ENCODE peak calls at places on chromosomes 5 and 9, in five cellular contexts. One of them, this sample, is unnamed.

GRCh38 chr5:3310551-3311340 is 284.9 kb upstream of the IRX1 start:
- DNase-seq in PC-9: peak
- DNase-seq in stomach: no peak
- DNase-seq in fibroblast of pulmonary artery: peak
- DNase-seq in transverse colon: no peak
- DNase-seq in this sample: peak

GRCh38 chr9:127049044-127049443 is 73.4 kb downstream of the ANGPTL2 start:
- DNase-seq in stomach: peak
- DNase-seq in PC-9: peak
- DNase-seq in fibroblast of pulmonary artery: peak
- DNase-seq in transverse colon: peak
- DNase-seq in this sample: peak

GRCh38 chr5:141564216-141564692 is 54.5 kb downstream of the DIAPH1 start:
- DNase-seq in fibroblast of pulmonary artery: peak
- DNase-seq in PC-9: peak
- DNase-seq in transverse colon: peak
- DNase-seq in stomach: peak
- DNase-seq in this sample: peak

GRCh38 chr9:4596165-4596922 is 65.8 kb upstream of the PLPP6 start:
- DNase-seq in PC-9: no peak
- DNase-seq in stomach: no peak
- DNase-seq in transverse colon: peak
- DNase-seq in fibroblast of pulmonary artery: no peak
- DNase-seq in this sample: peak

GRCh38 chr9:16458696-16459420 is 411.6 kb downstream of the BNC2 start:
- DNase-seq in fibroblast of pulmonary artery: peak
- DNase-seq in PC-9: no peak
- DNase-seq in stomach: no peak
- DNase-seq in transverse colon: no peak
- DNase-seq in this sample: peak

GRCh38 chr9:79719989-79720388 is 148.2 kb downstream of the TLE4 start:
- DNase-seq in PC-9: no peak
- DNase-seq in transverse colon: no peak
- DNase-seq in stomach: no peak
- DNase-seq in fibroblast of pulmonary artery: no peak
- DNase-seq in this sample: no peak

GRCh38 chr5:132417010-132417439 is 47.5 kb downstream of the SLC22A5 start:
- DNase-seq in transverse colon: no peak
- DNase-seq in PC-9: peak
- DNase-seq in stomach: no peak
- DNase-seq in fibroblast of pulmonary artery: no peak
- DNase-seq in this sample: peak

GRCh38 chr5:177071671-177072385 is 14.9 kb upstream of the FGFR4 start:
- DNase-seq in stomach: peak
- DNase-seq in PC-9: peak
- DNase-seq in transverse colon: peak
- DNase-seq in fibroblast of pulmonary artery: peak
- DNase-seq in this sample: peak

GRCh38 chr9:15306068-15306756 is 804 bp downstream of the TTC39B start:
- DNase-seq in PC-9: peak
- DNase-seq in fibroblast of pulmonary artery: peak
- DNase-seq in transverse colon: peak
- DNase-seq in stomach: peak
- DNase-seq in this sample: peak

DNA sequence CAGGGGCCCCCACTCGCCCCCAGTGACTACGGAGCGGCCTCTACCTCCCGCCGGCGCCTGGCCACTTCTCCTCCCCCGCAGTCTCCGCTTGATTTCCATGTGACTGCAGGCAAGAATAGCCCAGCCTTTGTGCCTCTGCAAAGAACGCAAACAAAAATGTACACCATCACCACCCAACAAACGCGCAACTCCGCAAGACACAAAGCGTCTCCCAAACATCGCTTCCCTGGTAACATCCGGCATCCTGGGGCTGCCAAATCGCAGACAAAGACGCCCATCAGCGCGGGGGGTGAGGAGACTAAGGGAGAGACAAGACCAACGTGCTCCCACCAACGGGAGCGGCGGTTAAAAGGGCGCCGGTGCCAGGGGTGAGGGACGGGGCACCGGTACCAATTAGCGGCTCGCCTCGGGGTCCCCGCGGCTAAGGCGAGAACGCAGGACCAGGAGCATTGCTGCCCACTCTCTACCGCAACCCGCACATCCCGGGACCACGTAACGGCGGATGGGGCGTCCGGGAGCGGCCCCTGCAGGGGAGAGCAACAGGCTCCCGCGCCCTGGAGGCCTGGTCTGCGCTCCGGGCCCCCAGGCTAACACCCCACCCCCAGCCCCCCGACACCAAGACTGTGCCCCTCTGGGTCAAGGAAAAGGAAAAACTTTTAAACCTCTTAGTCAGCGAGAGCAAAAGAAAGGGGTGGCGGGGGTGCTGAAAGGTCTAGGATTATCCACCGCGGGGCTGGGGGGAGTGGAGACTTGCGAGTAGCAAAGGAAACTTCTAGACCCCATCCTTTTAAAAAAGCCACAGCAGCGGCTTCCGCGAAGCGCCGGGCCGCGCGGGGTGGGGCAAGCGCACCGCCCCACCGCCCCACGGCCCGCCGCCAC is 885 bp downstream of the MPDZ start:
- DNase-seq in PC-9: no peak
- DNase-seq in stomach: peak
- DNase-seq in transverse colon: peak
- DNase-seq in fibroblast of pulmonary artery: peak
- DNase-seq in this sample: peak
- H3K4me3 ChIP-seq in PC-9: peak
- H3K4me3 ChIP-seq in stomach: peak
- H3K4me3 ChIP-seq in transverse colon: peak
- H3K4me3 ChIP-seq in fibroblast of pulmonary artery: peak
- H3K4me3 ChIP-seq in this sample: peak

GRCh38 chr5:74070766-74071165 is 444.8 kb downstream of the ARHGEF28 start:
- DNase-seq in stomach: no peak
- DNase-seq in PC-9: no peak
- DNase-seq in transverse colon: no peak
- DNase-seq in fibroblast of pulmonary artery: peak
- DNase-seq in this sample: no peak

GRCh38 chr5:74073257-74073656 is 447.3 kb downstream of the ARHGEF28 start:
- DNase-seq in fibroblast of pulmonary artery: peak
- DNase-seq in PC-9: no peak
- DNase-seq in transverse colon: no peak
- DNase-seq in stomach: no peak
- DNase-seq in this sample: peak

GRCh38 chr5:74074111-74074510 is 448.1 kb downstream of the ARHGEF28 start:
- DNase-seq in transverse colon: no peak
- DNase-seq in PC-9: no peak
- DNase-seq in fibroblast of pulmonary artery: no peak
- DNase-seq in stomach: no peak
- DNase-seq in this sample: no peak

GRCh38 chr5:74075496-74075895 is 449.5 kb downstream of the ARHGEF28 start:
- DNase-seq in transverse colon: no peak
- DNase-seq in stomach: no peak
- DNase-seq in PC-9: no peak
- DNase-seq in fibroblast of pulmonary artery: no peak
- DNase-seq in this sample: no peak

GRCh38 chr5:74072646-74073045 is 446.6 kb downstream of the ARHGEF28 start:
- DNase-seq in fibroblast of pulmonary artery: peak
- DNase-seq in transverse colon: no peak
- DNase-seq in stomach: no peak
- DNase-seq in PC-9: no peak
- DNase-seq in this sample: peak
- TF ChIP-seq CTCF in fibroblast of pulmonary artery: no peak
- TF ChIP-seq CTCF in transverse colon: no peak
- TF ChIP-seq CTCF in stomach: no peak
- TF ChIP-seq CTCF in PC-9: no peak
- TF ChIP-seq CTCF in this sample: no peak

GRCh38 chr5:102865510-102866314 is 110.6 kb downstream of the PAM start:
- DNase-seq in PC-9: peak
- DNase-seq in fibroblast of pulmonary artery: peak
- DNase-seq in transverse colon: peak
- DNase-seq in stomach: peak
- DNase-seq in this sample: peak
- H3K4me3 ChIP-seq in PC-9: peak
- H3K4me3 ChIP-seq in fibroblast of pulmonary artery: peak
- H3K4me3 ChIP-seq in transverse colon: peak
- H3K4me3 ChIP-seq in stomach: peak
- H3K4me3 ChIP-seq in this sample: peak

GRCh38 chr5:58902765-58903164 is 319.9 kb downstream of the RAB3C start:
- DNase-seq in transverse colon: no peak
- DNase-seq in stomach: no peak
- DNase-seq in fibroblast of pulmonary artery: no peak
- DNase-seq in PC-9: no peak
- DNase-seq in this sample: no peak
- TF ChIP-seq CTCF in transverse colon: no peak
- TF ChIP-seq CTCF in stomach: no peak
- TF ChIP-seq CTCF in fibroblast of pulmonary artery: no peak
- TF ChIP-seq CTCF in PC-9: no peak
- TF ChIP-seq CTCF in this sample: no peak

GRCh38 chr5:138389332-138389731 is 36.8 kb downstream of the KDM3B start:
- DNase-seq in transverse colon: no peak
- DNase-seq in fibroblast of pulmonary artery: peak
- DNase-seq in stomach: no peak
- DNase-seq in PC-9: no peak
- DNase-seq in this sample: no peak
- H3K4me3 ChIP-seq in transverse colon: no peak
- H3K4me3 ChIP-seq in fibroblast of pulmonary artery: no peak
- H3K4me3 ChIP-seq in stomach: no peak
- H3K4me3 ChIP-seq in PC-9: no peak
- H3K4me3 ChIP-seq in this sample: no peak

DNA sequence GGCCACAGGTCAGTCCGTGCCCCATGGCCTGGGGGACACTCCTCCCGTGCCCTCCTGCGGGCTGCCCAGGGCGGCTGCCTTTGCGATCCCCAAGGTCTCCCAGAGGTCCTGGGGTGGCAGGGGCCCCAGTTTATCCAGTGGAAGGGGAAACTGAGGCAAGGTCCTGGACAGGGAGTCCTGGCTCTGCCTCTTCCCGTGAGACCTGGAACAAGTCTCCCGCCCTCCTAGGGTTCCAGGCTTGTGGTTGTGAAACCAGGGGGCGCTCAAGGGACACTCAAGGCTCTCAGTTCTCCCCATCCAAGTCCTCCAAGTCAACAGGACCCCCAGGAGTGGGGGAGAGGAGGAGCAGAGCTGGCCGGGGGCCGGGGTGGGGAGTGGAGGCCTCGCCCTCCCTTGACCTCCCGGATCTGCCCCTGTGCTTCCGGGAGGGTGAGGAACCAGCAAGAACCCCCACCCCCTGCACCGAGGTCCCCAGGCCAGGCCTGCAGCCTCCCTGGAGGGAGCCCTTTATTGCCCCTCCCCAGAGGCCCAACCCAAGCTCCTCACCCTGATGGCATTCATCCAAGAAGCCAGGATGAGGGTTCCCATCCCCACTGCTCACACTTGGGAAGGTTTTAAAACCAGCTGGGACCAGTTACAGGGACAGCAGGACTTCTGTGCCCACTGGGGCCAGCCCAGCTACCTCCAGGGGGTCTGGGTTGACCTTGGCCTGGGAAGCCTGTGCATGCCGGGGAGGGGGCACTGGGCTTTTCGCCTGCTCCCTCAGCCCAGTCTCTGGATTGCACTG is 24.7 kb upstream of the TMEM250 start:
- DNase-seq in stomach: no peak
- DNase-seq in fibroblast of pulmonary artery: peak
- DNase-seq in transverse colon: no peak
- DNase-seq in PC-9: no peak
- DNase-seq in this sample: peak
- TF ChIP-seq CTCF in stomach: no peak
- TF ChIP-seq CTCF in fibroblast of pulmonary artery: peak
- TF ChIP-seq CTCF in transverse colon: no peak
- TF ChIP-seq CTCF in PC-9: peak
- TF ChIP-seq CTCF in this sample: peak

DNA sequence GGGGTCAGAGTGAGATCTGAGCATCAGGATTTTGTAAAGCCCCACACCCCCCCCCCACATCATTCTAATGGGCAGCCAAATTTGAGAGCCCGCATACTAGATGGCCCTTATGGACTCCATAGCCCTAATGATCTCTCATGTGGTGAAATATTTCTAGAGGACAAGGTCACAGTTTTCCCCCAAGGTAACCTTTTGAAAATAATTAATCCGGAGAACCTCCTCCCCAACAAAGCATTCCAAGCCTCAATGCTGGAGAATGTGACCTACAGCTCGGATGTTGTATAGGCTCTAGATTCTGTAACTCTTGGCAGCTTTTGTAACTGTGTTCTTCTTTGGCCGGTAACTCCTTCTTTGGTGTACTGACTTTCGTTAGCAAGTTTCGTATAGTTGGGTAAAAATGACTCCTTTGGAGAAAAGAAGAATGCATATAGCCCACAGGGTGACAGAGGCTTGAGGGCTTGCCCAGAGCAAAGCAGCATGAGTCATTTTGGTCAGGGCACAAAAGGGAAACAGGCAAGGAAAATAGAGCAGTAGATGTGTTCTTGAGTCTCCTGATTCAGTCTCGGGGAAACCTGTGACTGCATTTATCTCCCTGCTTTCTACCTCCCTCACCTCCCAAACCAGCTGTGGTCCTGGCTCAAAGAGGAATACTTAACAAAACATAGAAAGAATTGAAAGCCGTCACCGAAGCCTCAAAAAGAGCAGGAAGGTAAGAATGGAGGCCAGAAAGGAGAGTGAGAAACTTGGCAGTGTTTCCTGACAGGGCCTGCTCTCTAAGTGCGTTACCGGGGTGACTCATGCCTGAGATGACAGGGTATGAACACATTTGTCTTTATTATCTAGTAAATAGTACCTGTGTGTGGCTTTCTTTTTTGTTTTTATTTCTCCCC is 6.5 kb upstream of the XPA start:
- DNase-seq in PC-9: peak
- DNase-seq in stomach: no peak
- DNase-seq in transverse colon: no peak
- DNase-seq in fibroblast of pulmonary artery: peak
- DNase-seq in this sample: peak
- H3K4me3 ChIP-seq in PC-9: peak
- H3K4me3 ChIP-seq in stomach: no peak
- H3K4me3 ChIP-seq in transverse colon: no peak
- H3K4me3 ChIP-seq in fibroblast of pulmonary artery: no peak
- H3K4me3 ChIP-seq in this sample: no peak

GRCh38 chr9:27784999-27785713 is 211.9 kb upstream of the C9orf72 start:
- DNase-seq in transverse colon: no peak
- DNase-seq in stomach: no peak
- DNase-seq in fibroblast of pulmonary artery: peak
- DNase-seq in PC-9: no peak
- DNase-seq in this sample: peak

GRCh38 chr9:27792971-27793689 is 219.8 kb upstream of the C9orf72 start:
- DNase-seq in fibroblast of pulmonary artery: no peak
- DNase-seq in transverse colon: no peak
- DNase-seq in stomach: no peak
- DNase-seq in PC-9: no peak
- DNase-seq in this sample: no peak

GRCh38 chr9:27791311-27791710 is 218.0 kb upstream of the C9orf72 start:
- DNase-seq in transverse colon: no peak
- DNase-seq in stomach: no peak
- DNase-seq in fibroblast of pulmonary artery: peak
- DNase-seq in PC-9: no peak
- DNase-seq in this sample: peak

GRCh38 chr9:27785714-27786100 is 212.4 kb upstream of the C9orf72 start:
- DNase-seq in stomach: no peak
- DNase-seq in fibroblast of pulmonary artery: peak
- DNase-seq in transverse colon: no peak
- DNase-seq in PC-9: no peak
- DNase-seq in this sample: peak

GRCh38 chr9:27787941-27788340 is 214.7 kb upstream of the C9orf72 start:
- DNase-seq in stomach: no peak
- DNase-seq in PC-9: no peak
- DNase-seq in fibroblast of pulmonary artery: peak
- DNase-seq in transverse colon: no peak
- DNase-seq in this sample: peak
- TF ChIP-seq CTCF in stomach: no peak
- TF ChIP-seq CTCF in PC-9: no peak
- TF ChIP-seq CTCF in fibroblast of pulmonary artery: peak
- TF ChIP-seq CTCF in transverse colon: no peak
- TF ChIP-seq CTCF in this sample: peak

This sample was measured in choroid plexus epithelial cell.